ENCODE peak calls at places on chromosomes 4 and X, in four cellular contexts. A, V, L and C are unnamed samples.

GRCh38 chr4:183860726-183861125 is 44.4 kb upstream of the STOX2 start:
- DNase-seq in L (no peak), V (no peak), A (no peak), C (no peak)

GRCh38 chr4:8409271-8410065 is 31.1 kb downstream of the ACOX3 start:
- DNase-seq in V (no peak), L (peak), A (peak), C (no peak)

GRCh38 chr4:101102114-101102752 is 245.1 kb downstream of the PPP3CA start:
- DNase-seq in L (no peak), A (peak), V (no peak), C (no peak)

GRCh38 chrX:130393451-130394074 is 8.1 kb upstream of the GPR119 start:
- DNase-seq in L (peak), V (peak), A (peak), C (no peak)

GRCh38 chrX:40090050-40090804 is 7.5 kb downstream of the BCOR start:
- DNase-seq in L (no peak), V (no peak), A (no peak), C (no peak)

GRCh38 chr4:52657630-52658501 is 1.2 kb downstream of the USP46 start:
- DNase-seq in A (peak), V (no peak), L (peak), C (peak)

GRCh38 chrX:155745792-155746191 is 133.0 kb upstream of the TMLHE start:
- DNase-seq in L (peak), V (no peak), A (peak), C (no peak)

GRCh38 chrX:38968817-38969216 is 167.6 kb downstream of the MID1IP1 start:
- DNase-seq in A (no peak), V (no peak), L (no peak), C (no peak)

GRCh38 chrX:71911023-71911730 is 532 bp downstream of the NHSL2 start:
- DNase-seq in V (peak), L (peak), A (no peak), C (no peak)
- TF ChIP-seq CTCF in V (peak), L (peak), A (no peak), C (no peak)

GRCh38 chrX:125646195-125646594 is 326.5 kb downstream of the TEX13C start:
- DNase-seq in V (no peak), L (peak), A (no peak), C (no peak)
- TF ChIP-seq CTCF in V (peak), L (no peak), A (no peak), C (no peak)

GRCh38 chr4:94332983-94333590 is 9.5 kb downstream of the HPGDS start:
- DNase-seq in V (no peak), A (no peak), L (peak), C (no peak)
- TF ChIP-seq CTCF in V (peak), A (no peak), L (peak), C (no peak)

DNA sequence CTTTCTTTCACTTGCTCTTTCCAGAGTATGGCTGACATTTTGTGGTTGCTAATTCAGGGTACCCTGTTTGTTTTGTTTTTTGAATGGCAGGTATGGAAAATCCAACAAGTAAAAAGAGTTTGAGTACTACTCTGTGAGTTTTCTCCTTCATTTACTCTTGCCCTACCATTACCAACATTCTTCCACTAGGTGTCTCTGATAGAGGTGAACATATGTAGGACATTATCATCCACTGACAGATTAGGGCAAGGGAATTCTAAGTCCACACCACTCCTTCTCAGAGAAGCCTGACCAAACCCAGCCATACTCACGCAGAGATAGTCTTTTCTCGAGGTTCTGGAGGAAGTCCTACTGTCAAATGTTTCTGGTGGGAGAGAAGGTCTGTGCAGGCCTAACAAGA is 36.7 kb upstream of the HDAC8 start:
- DNase-seq in V (no peak), A (no peak), L (peak), C (no peak)
- TF ChIP-seq CTCF in V (peak), A (no peak), L (peak), C (no peak)

GRCh38 chrX:47723689-47724088 is 64.7 kb upstream of the UXT start:
- DNase-seq in A (no peak), V (no peak), L (peak), C (no peak)
- TF ChIP-seq CTCF in A (no peak), V (no peak), L (no peak), C (no peak)

DNA sequence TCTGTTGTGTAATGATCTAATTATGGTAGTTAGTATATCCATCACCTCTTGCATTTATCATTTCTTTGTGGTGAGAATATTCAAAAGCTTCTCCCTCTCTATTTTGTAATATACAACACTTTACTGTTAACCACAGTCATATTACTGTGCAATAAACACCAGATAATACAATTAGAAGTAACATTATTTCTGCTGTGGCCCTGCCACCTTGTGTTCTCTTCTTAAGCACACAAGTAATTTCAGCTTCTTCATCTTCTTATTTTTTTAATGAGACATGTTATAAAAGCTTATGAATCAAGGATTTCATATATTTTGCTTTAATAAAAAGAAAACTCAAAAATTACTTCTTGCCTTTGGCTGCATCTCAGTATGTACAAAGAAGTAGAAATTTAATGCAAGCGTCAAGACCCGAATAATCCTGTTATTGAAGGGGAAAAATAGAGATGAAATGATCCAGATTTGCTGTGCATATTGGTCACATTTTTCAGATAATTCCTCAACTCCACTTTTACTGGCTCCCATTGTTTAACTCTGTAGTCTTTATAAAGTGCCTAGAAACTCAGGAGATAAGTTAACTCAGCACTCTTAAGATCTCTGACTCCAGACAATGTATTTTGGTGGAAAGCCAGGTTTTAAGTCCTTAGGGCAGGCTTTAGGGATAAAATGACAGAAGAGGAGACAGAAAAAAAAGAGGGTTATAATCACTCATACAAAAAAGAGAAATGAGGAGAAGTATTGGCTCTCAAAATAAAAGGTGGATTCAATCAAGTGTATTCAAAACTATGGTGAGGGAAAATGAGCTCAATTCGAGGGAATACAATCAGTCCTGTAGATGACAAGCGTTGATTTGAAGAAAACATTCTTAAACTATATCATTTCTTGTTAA is 675.0 kb upstream of the INTU start:
- DNase-seq in L (no peak), A (peak), V (no peak), C (no peak)
- TF ChIP-seq CTCF in L (no peak), A (peak), V (no peak), C (no peak)

GRCh38 chr4:47838445-47838844 is 578 bp upstream of the CORIN start:
- DNase-seq in L (no peak), V (no peak), A (no peak), C (no peak)

GRCh38 chr4:47840291-47840690 is 2.4 kb upstream of the CORIN start:
- DNase-seq in V (no peak), A (no peak), L (no peak), C (no peak)

GRCh38 chr4:47836655-47837581 is 949 bp downstream of the CORIN start:
- DNase-seq in V (peak), L (peak), A (peak), C (no peak)

GRCh38 chr4:47837582-47838294 is at the start of gene CORIN:
- DNase-seq in V (no peak), L (no peak), A (no peak), C (no peak)

GRCh38 chr4:47839259-47839658 is 1.4 kb upstream of the CORIN start:
- DNase-seq in L (peak), V (no peak), A (peak), C (no peak)
- TF ChIP-seq CTCF in L (no peak), V (peak), A (peak), C (no peak)